ENCODE peak calls at places on chromosome 20, in ten cellular contexts. A is neural progenitor cell, I is MM.1S, T is hepatocyte, N is heart left ventricle, M is mesenchymal stem cell, E is pancreas, P is cardiac muscle cell, Y is body of pancreas, U is esophagus squamous epithelium. L is an unnamed sample. For H3K4me1, the result is how much of the 10 kb centered on the place peaks cover.

GRCh38 chr20:910840-911770 is 5.0 kb downstream of the ANGPT4 start:
- DNase-seq in A (no peak), I (no peak), T (no peak), N (no peak), M (no peak), E (no peak), P (peak), Y (no peak), U (no peak), L (no peak)

GRCh38 chr20:36035720-36036119 is 67.3 kb downstream of the CNBD2 start:
- DNase-seq in A (no peak), I (no peak), T (no peak), N (no peak), M (no peak), E (no peak), P (no peak), Y (no peak), U (no peak), L (no peak)

GRCh38 chr20:15579703-15580102 is 993.5 kb downstream of the KIF16B start:
- DNase-seq in A (no peak), I (no peak), T (no peak), N (no peak), M (no peak), E (no peak), P (no peak), Y (no peak), U (no peak), L (no peak)

GRCh38 chr20:13028001-13028400 is 19.2 kb downstream of the SPTLC3 start:
- DNase-seq in A (no peak), I (no peak), T (no peak), N (no peak), M (no peak), E (no peak), P (peak), Y (no peak), U (no peak), L (no peak)

GRCh38 chr20:6590891-6591679 is 176.4 kb upstream of the BMP2 start:
- DNase-seq in A (no peak), I (no peak), T (no peak), N (no peak), M (peak), E (no peak), P (peak), Y (no peak), U (no peak), L (no peak)

GRCh38 chr20:24275946-24276705 is 193.3 kb upstream of the SYNDIG1 start:
- DNase-seq in A (no peak), I (no peak), T (no peak), N (no peak), M (no peak), E (no peak), P (no peak), Y (no peak), U (no peak), L (no peak)

GRCh38 chr20:19930461-19930860 is 86.7 kb upstream of the NAA20 start:
- DNase-seq in A (no peak), I (no peak), T (no peak), N (no peak), M (no peak), E (no peak), P (no peak), Y (no peak), U (no peak), L (no peak)

GRCh38 chr20:3808141-3808479 is 12.0 kb downstream of the CDC25B start:
- DNase-seq in A (no peak), I (no peak), T (peak), N (peak), M (peak), E (peak), P (peak), Y (peak), U (no peak), L (no peak)

GRCh38 chr20:6169251-6169650 is 46.4 kb upstream of the FERMT1 start:
- DNase-seq in A (no peak), I (peak), T (peak), N (no peak), M (peak), E (no peak), P (peak), Y (no peak), U (no peak), L (peak)

GRCh38 chr20:58518387-58518786 is 3.2 kb upstream of the APCDD1L start:
- DNase-seq in A (no peak), I (no peak), T (no peak), N (no peak), M (no peak), E (no peak), P (no peak), Y (no peak), U (no peak), L (no peak)

GRCh38 chr20:47349365-47350180 is 6.9 kb downstream of the ZMYND8 start:
- DNase-seq in A (peak), I (no peak), T (no peak), N (no peak), M (no peak), E (no peak), P (no peak), Y (no peak), U (no peak), L (no peak)

GRCh38 chr20:723756-724155 is 44.5 kb downstream of the SLC52A3 start:
- DNase-seq in A (no peak), I (no peak), T (no peak), N (no peak), M (no peak), E (no peak), P (no peak), Y (no peak), U (no peak), L (no peak)

GRCh38 chr20:48205786-48206185 is 420.5 kb upstream of the SULF2 start:
- DNase-seq in A (peak), I (no peak), T (no peak), N (no peak), M (no peak), E (no peak), P (no peak), Y (no peak), U (no peak), L (no peak)

GRCh38 chr20:709421-709820 is 33.8 kb upstream of the SCRT2 start:
- DNase-seq in A (no peak), I (no peak), T (no peak), N (peak), M (no peak), E (peak), P (peak), Y (no peak), U (no peak), L (no peak)

GRCh38 chr20:36408219-36408618 is 102.1 kb downstream of the DLGAP4 start:
- DNase-seq in A (peak), I (no peak), T (peak), N (no peak), M (no peak), E (peak), P (peak), Y (peak), U (no peak), L (no peak)

GRCh38 chr20:46051556-46052323 is 22.7 kb downstream of the SLC12A5 start:
- DNase-seq in A (no peak), I (no peak), T (no peak), N (no peak), M (no peak), E (no peak), P (no peak), Y (no peak), U (no peak), L (no peak)

GRCh38 chr20:4666001-4666470 is 55.7 kb upstream of the PRND start:
- DNase-seq in A (no peak), I (peak), T (no peak), N (no peak), M (peak), E (no peak), P (peak), Y (no peak), U (no peak), L (no peak)

GRCh38 chr20:3123542-3123941 is 36.1 kb downstream of the FASTKD5 start:
- DNase-seq in A (no peak), I (no peak), T (no peak), N (no peak), M (no peak), E (no peak), P (no peak), Y (no peak), U (no peak), L (no peak)

GRCh38 chr20:38523697-38524096 is 51.1 kb downstream of the RALGAPB start:
- DNase-seq in A (no peak), I (no peak), T (no peak), N (no peak), M (peak), E (no peak), P (peak), Y (no peak), U (no peak), L (no peak)

GRCh38 chr20:23320317-23320716 is 30.3 kb upstream of the NXT1 start:
- DNase-seq in A (no peak), I (no peak), T (peak), N (no peak), M (peak), E (no peak), P (peak), Y (no peak), U (no peak), L (no peak)

GRCh38 chr20:57530327-57530981 is 5.5 kb upstream of the CTCFL start:
- DNase-seq in A (no peak), I (no peak), T (no peak), N (no peak), M (no peak), E (no peak), P (no peak), Y (no peak), U (no peak), L (no peak)

GRCh38 chr20:64131406-64131805 is 24.0 kb upstream of the NPBWR2 start:
- DNase-seq in A (no peak), I (no peak), T (no peak), N (peak), M (peak), E (no peak), P (peak), Y (no peak), U (no peak), L (no peak)

GRCh38 chr20:24761220-24762065 is 187.6 kb upstream of the CST7 start:
- DNase-seq in A (no peak), I (no peak), T (no peak), N (no peak), M (no peak), E (peak), P (no peak), Y (no peak), U (no peak), L (no peak)

GRCh38 chr20:32560989-32561830 is 23.9 kb downstream of the NOL4L start:
- DNase-seq in A (peak), I (no peak), T (peak), N (no peak), M (peak), E (no peak), P (peak), Y (no peak), U (no peak), L (no peak)

GRCh38 chr20:35264755-35265154 is 13.2 kb downstream of the MMP24OS start:
- DNase-seq in A (no peak), I (no peak), T (peak), N (no peak), M (no peak), E (no peak), P (no peak), Y (no peak), U (no peak), L (no peak)

GRCh38 chr20:47664744-47665143 is 120.5 kb downstream of the SULF2 start:
- DNase-seq in A (no peak), I (no peak), T (no peak), N (no peak), M (no peak), E (no peak), P (no peak), Y (no peak), U (no peak), L (no peak)

GRCh38 chr20:35583636-35584560 is 31.7 kb upstream of the SPAG4 start:
- DNase-seq in A (no peak), I (no peak), T (no peak), N (no peak), M (no peak), E (no peak), P (no peak), Y (no peak), U (no peak), L (no peak)

GRCh38 chr20:38515631-38516030 is 43.0 kb downstream of the RALGAPB start:
- DNase-seq in A (no peak), I (no peak), T (no peak), N (no peak), M (no peak), E (no peak), P (no peak), Y (no peak), U (no peak), L (no peak)

GRCh38 chr20:56702931-56703840 is 74.1 kb downstream of the TFAP2C start:
- DNase-seq in A (no peak), I (no peak), T (no peak), N (no peak), M (no peak), E (no peak), P (no peak), Y (no peak), U (no peak), L (no peak)

GRCh38 chr20:38447931-38448675 is 13.0 kb upstream of the SNHG17 start:
- DNase-seq in A (no peak), I (no peak), T (no peak), N (no peak), M (no peak), E (no peak), P (no peak), Y (no peak), U (no peak), L (peak)

GRCh38 chr20:56839791-56840190 is 210.7 kb downstream of the TFAP2C start:
- DNase-seq in A (no peak), I (no peak), T (no peak), N (no peak), M (no peak), E (no peak), P (peak), Y (no peak), U (no peak), L (no peak)

GRCh38 chr20:35252037-35252461 is 25.6 kb downstream of the MMP24 start:
- DNase-seq in A (no peak), I (peak), T (no peak), N (no peak), M (peak), E (no peak), P (no peak), Y (no peak), U (no peak), L (no peak)

GRCh38 chr20:58550661-58551060 is 35.5 kb upstream of the APCDD1L start:
- DNase-seq in A (no peak), I (no peak), T (peak), N (no peak), M (peak), E (no peak), P (peak), Y (no peak), U (no peak), L (no peak)

GRCh38 chr20:38172344-38172743 is 7.3 kb upstream of the TGM2 start:
- DNase-seq in A (no peak), I (no peak), T (no peak), N (no peak), M (peak), E (no peak), P (peak), Y (no peak), U (no peak), L (no peak)

GRCh38 chr20:47318027-47318595 is 38.4 kb downstream of the ZMYND8 start:
- DNase-seq in A (peak), I (no peak), T (no peak), N (no peak), M (peak), E (no peak), P (no peak), Y (no peak), U (no peak), L (no peak)

GRCh38 chr20:51917886-51918545 is 115.7 kb upstream of the SALL4 start:
- DNase-seq in A (no peak), I (no peak), T (no peak), N (no peak), M (no peak), E (no peak), P (no peak), Y (no peak), U (no peak), L (no peak)

GRCh38 chr20:57746832-57747404 is 37.1 kb upstream of the PMEPA1 start:
- DNase-seq in A (no peak), I (no peak), T (no peak), N (no peak), M (no peak), E (no peak), P (no peak), Y (no peak), U (no peak), L (no peak)

GRCh38 chr20:35871311-35871771 is 83.0 kb downstream of the SCAND1 start:
- DNase-seq in A (no peak), I (no peak), T (no peak), N (peak), M (peak), E (no peak), P (peak), Y (no peak), U (no peak), L (no peak)

DNA sequence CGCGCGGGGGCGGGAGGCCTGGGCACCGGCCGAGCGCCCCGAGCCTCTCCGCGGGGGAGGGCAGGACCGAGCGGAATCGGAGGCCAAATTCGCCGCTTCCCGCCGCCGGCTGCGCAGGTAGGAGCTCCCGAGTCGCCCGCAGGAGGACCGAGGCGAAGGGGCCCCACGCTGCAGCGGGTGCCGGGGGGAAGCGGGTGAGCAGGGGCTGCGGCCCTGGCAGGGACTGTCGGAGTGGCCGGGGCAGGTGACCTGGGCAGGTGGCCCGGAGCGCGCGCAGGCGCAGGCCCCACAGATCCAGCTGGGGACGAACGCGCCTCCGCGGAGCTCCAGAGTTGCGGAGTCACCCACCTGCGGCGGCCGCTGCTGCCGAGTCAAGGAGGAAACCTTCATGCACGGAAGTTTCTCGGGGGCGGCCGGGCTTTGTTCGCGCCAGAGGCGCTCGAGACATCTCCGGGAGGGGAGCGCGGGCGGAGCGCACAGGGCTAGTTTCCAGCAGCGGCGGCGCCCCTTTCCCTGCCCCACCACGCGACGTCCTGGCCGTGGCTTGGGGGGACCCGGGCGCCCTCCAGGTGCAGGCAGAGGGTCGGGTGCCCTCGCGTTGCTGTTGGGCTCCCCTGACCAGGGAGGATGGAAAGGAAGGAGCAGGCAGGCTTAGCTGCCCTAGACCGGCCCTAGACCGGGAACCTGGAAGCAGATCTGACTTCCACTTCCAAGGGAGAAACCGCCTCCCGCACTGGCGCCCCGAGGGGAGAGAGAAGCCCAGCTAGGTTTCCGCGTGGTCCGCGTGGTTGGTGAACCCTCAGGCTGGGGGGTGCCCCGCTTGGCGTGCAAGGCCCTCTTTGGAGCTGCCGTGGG is 590 bp downstream of the SLCO4A1 start:
- DNase-seq in A (peak), I (peak), T (no peak), N (peak), M (no peak), E (peak), P (no peak), Y (peak), U (no peak), L (peak)
- H3K4me1 ChIP-seq in A (under half), I (under half), T (under half), N (under half), M (half or more), E (under half), P (under half), Y (under half), U (half or more), L (under half)

GRCh38 chr20:10661261-10661660 is 12.5 kb downstream of the JAG1 start:
- DNase-seq in A (no peak), I (no peak), T (no peak), N (no peak), M (no peak), E (no peak), P (no peak), Y (no peak), U (no peak), L (no peak)
- H3K4me1 ChIP-seq in A (half or more), I (under half), T (half or more), N (under half), M (under half), E (half or more), P (half or more), Y (half or more), U (under half), L (under half)

GRCh38 chr20:43825635-43826034 is 89.0 kb upstream of the TOX2 start:
- DNase-seq in A (no peak), I (no peak), T (no peak), N (no peak), M (no peak), E (no peak), P (no peak), Y (no peak), U (no peak), L (peak)

GRCh38 chr20:43820742-43821330 is 93.8 kb upstream of the TOX2 start:
- DNase-seq in A (no peak), I (no peak), T (no peak), N (no peak), M (no peak), E (no peak), P (no peak), Y (no peak), U (no peak), L (no peak)

GRCh38 chr20:43821795-43822194 is 92.9 kb upstream of the TOX2 start:
- DNase-seq in A (no peak), I (no peak), T (no peak), N (no peak), M (no peak), E (no peak), P (peak), Y (no peak), U (no peak), L (no peak)

GRCh38 chr20:43824699-43825402 is 89.8 kb upstream of the TOX2 start:
- DNase-seq in A (peak), I (no peak), T (peak), N (no peak), M (peak), E (peak), P (peak), Y (peak), U (no peak), L (no peak)

DNA sequence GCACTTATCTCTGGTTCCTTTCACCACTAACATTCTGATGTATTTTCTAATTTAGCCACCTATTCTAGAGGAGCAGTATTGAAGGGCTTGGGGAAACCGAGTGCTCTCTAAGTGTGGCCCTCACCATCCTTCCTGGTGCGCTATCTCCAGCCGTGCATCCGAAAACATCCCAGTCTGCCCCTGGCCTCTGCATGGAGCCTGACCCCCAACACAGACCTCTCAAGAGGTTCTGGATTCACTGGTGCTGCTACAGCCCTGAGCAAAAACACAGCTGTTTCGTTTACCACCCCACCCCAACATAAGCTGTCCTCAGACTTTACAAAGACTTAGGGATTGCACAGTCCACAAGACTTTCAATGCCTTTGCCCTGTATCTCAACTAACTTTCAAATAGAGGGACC is 90.4 kb upstream of the TOX2 start:
- DNase-seq in A (no peak), I (no peak), T (no peak), N (no peak), M (no peak), E (no peak), P (no peak), Y (no peak), U (no peak), L (no peak)
- H3K4me1 ChIP-seq in A (under half), I (under half), T (under half), N (under half), M (under half), E (under half), P (under half), Y (under half), U (under half), L (under half)

DNA sequence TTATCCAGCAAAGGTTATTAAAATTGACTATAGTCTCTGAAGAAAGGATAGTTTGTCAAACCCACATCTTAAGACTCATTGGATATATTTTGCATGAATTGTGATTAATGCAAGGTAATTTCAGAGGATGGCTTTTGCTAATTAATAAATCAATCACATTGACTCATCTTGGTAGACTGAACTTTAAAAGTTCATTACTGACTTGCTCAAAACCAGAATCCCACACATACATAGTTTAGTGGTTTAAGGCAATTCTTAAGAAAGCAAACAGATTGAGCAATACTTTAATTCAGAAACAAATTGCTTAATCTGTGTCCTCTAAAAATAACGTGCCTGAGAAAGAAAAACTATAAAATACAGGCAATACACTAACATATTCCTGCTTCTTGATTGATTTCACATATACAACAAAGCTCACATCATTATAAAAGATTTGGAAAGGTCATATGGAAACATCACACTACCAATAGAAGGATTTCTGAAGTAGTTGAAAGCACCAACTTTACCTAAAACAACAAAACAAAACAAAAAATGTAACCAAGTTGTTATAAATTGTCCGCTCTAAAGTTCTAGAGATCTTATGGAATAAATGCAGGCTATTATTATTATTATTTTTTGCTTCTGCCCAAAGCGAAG is 63.1 kb upstream of the ZNF217 start:
- DNase-seq in A (no peak), I (no peak), T (no peak), N (no peak), M (peak), E (no peak), P (peak), Y (no peak), U (no peak), L (no peak)
- H3K4me1 ChIP-seq in A (half or more), I (under half), T (under half), N (under half), M (under half), E (under half), P (under half), Y (under half), U (under half), L (under half)

L was measured in Karpas-422.